ENCODE peak calls at places on chromosomes 16 and 17, in five cellular contexts. One of them, this sample, is unnamed.

GRCh38 chr17:6110592-6110991 is 40.4 kb downstream of the WSCD1 start:
- DNase-seq in HFF-Myc: no peak
- DNase-seq in stomach: no peak
- DNase-seq in nephron progenitor cell: no peak
- DNase-seq in lower lobe of right lung: no peak
- DNase-seq in this sample: no peak

GRCh38 chr16:83949724-83950001 is 3.4 kb upstream of the OSGIN1 start:
- DNase-seq in nephron progenitor cell: no peak
- DNase-seq in HFF-Myc: no peak
- DNase-seq in lower lobe of right lung: no peak
- DNase-seq in stomach: no peak
- DNase-seq in this sample: no peak

GRCh38 chr16:87166321-87166720 is 150.9 kb downstream of the C16orf95 start:
- DNase-seq in nephron progenitor cell: no peak
- DNase-seq in lower lobe of right lung: no peak
- DNase-seq in HFF-Myc: no peak
- DNase-seq in stomach: no peak
- DNase-seq in this sample: no peak

GRCh38 chr17:70984873-70985272 is 815.5 kb downstream of the KCNJ2 start:
- DNase-seq in stomach: no peak
- DNase-seq in HFF-Myc: no peak
- DNase-seq in nephron progenitor cell: no peak
- DNase-seq in lower lobe of right lung: no peak
- DNase-seq in this sample: no peak

GRCh38 chr17:48127371-48128051 is 19.9 kb downstream of the SNX11 start:
- DNase-seq in stomach: no peak
- DNase-seq in nephron progenitor cell: no peak
- DNase-seq in lower lobe of right lung: no peak
- DNase-seq in HFF-Myc: peak
- DNase-seq in this sample: no peak

GRCh38 chr17:66450008-66450856 is 147.8 kb downstream of the PRKCA start:
- DNase-seq in HFF-Myc: no peak
- DNase-seq in nephron progenitor cell: no peak
- DNase-seq in lower lobe of right lung: no peak
- DNase-seq in stomach: no peak
- DNase-seq in this sample: peak

GRCh38 chr16:79272141-79272577 is 328.4 kb downstream of the MAF start:
- DNase-seq in stomach: no peak
- DNase-seq in HFF-Myc: no peak
- DNase-seq in lower lobe of right lung: peak
- DNase-seq in nephron progenitor cell: no peak
- DNase-seq in this sample: no peak

GRCh38 chr17:53619025-53619424 is 203.7 kb upstream of the KIF2B start:
- DNase-seq in stomach: no peak
- DNase-seq in nephron progenitor cell: no peak
- DNase-seq in HFF-Myc: no peak
- DNase-seq in lower lobe of right lung: no peak
- DNase-seq in this sample: no peak

GRCh38 chr16:67764153-67764552 is 42.2 kb downstream of the RANBP10 start:
- DNase-seq in lower lobe of right lung: no peak
- DNase-seq in nephron progenitor cell: no peak
- DNase-seq in stomach: no peak
- DNase-seq in HFF-Myc: no peak
- DNase-seq in this sample: no peak

GRCh38 chr17:73359987-73360410 is 48.2 kb upstream of the CDC42EP4 start:
- DNase-seq in nephron progenitor cell: no peak
- DNase-seq in stomach: peak
- DNase-seq in lower lobe of right lung: peak
- DNase-seq in HFF-Myc: no peak
- DNase-seq in this sample: no peak
- TF ChIP-seq CTCF in nephron progenitor cell: no peak
- TF ChIP-seq CTCF in stomach: no peak
- TF ChIP-seq CTCF in lower lobe of right lung: peak
- TF ChIP-seq CTCF in HFF-Myc: no peak
- TF ChIP-seq CTCF in this sample: no peak

GRCh38 chr16:4537376-4538066 is 1.1 kb downstream of the CDIP1 start:
- DNase-seq in HFF-Myc: no peak
- DNase-seq in lower lobe of right lung: peak
- DNase-seq in stomach: peak
- DNase-seq in nephron progenitor cell: peak
- DNase-seq in this sample: peak

GRCh38 chr16:4538067-4538385 is 547 bp downstream of the CDIP1 start:
- DNase-seq in nephron progenitor cell: no peak
- DNase-seq in HFF-Myc: no peak
- DNase-seq in lower lobe of right lung: no peak
- DNase-seq in stomach: no peak
- DNase-seq in this sample: no peak

GRCh38 chr16:4539716-4540284 is 1.2 kb upstream of the CDIP1 start:
- DNase-seq in lower lobe of right lung: no peak
- DNase-seq in HFF-Myc: no peak
- DNase-seq in nephron progenitor cell: no peak
- DNase-seq in stomach: no peak
- DNase-seq in this sample: no peak

GRCh38 chr16:4536391-4537106 is 2.0 kb downstream of the CDIP1 start:
- DNase-seq in HFF-Myc: no peak
- DNase-seq in lower lobe of right lung: no peak
- DNase-seq in stomach: no peak
- DNase-seq in nephron progenitor cell: no peak
- DNase-seq in this sample: no peak

DNA sequence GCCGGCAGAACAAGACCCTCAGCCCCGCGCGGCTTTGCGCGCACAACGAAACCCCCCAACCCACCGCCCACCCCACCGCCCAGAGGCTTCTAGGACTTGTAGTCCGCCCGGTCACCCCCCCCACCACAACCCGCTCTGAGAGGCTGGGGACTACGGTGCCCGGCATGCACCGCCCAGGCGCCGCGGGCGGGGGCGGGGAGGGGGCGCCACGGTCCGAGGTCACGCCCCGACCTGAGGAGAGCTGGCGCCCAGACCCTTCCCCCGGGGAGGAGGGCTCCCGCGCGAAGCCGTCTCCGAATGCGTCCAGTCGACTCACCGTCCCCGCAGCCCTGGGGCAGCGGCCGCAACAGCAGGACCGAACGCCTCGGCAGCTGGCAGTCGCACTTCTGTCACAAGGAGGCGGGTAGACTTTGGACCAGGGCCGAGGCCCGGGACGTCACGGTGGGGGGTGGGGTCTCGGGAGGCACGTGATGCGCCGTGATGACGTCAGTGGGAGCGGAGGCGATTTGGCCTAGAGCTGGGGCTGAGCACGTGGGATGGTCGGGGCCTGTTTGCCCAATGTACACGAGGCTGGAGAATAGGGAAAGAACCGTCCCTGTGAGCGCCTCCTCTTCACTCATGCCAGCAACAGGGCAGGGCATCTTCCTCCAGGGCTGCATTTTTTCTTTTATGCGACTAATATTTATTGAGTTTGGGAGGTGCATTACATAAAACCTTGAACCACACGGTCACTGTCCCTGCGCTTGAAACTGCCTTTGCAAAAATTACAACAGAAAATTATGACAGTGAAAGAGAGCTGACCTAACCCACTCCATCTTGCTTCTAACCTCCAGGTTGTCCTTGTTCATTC is at the start of gene CDIP1:
- DNase-seq in lower lobe of right lung: peak
- DNase-seq in HFF-Myc: peak
- DNase-seq in nephron progenitor cell: peak
- DNase-seq in stomach: peak
- DNase-seq in this sample: peak
- TF ChIP-seq CTCF in lower lobe of right lung: peak
- TF ChIP-seq CTCF in HFF-Myc: no peak
- TF ChIP-seq CTCF in nephron progenitor cell: no peak
- TF ChIP-seq CTCF in stomach: no peak
- TF ChIP-seq CTCF in this sample: no peak

GRCh38 chr17:36686123-36686669 is 84.8 kb downstream of the MRM1 start:
- DNase-seq in HFF-Myc: no peak
- DNase-seq in nephron progenitor cell: no peak
- DNase-seq in lower lobe of right lung: no peak
- DNase-seq in stomach: no peak
- DNase-seq in this sample: no peak

GRCh38 chr17:36691606-36692005 is 90.2 kb downstream of the MRM1 start:
- DNase-seq in nephron progenitor cell: no peak
- DNase-seq in HFF-Myc: no peak
- DNase-seq in lower lobe of right lung: no peak
- DNase-seq in stomach: no peak
- DNase-seq in this sample: no peak

GRCh38 chr17:36690190-36690589 is 88.8 kb downstream of the MRM1 start:
- DNase-seq in HFF-Myc: no peak
- DNase-seq in nephron progenitor cell: no peak
- DNase-seq in lower lobe of right lung: no peak
- DNase-seq in stomach: no peak
- DNase-seq in this sample: no peak

GRCh38 chr17:36689089-36689667 is 87.8 kb downstream of the MRM1 start:
- DNase-seq in HFF-Myc: no peak
- DNase-seq in nephron progenitor cell: no peak
- DNase-seq in lower lobe of right lung: no peak
- DNase-seq in stomach: no peak
- DNase-seq in this sample: no peak

DNA sequence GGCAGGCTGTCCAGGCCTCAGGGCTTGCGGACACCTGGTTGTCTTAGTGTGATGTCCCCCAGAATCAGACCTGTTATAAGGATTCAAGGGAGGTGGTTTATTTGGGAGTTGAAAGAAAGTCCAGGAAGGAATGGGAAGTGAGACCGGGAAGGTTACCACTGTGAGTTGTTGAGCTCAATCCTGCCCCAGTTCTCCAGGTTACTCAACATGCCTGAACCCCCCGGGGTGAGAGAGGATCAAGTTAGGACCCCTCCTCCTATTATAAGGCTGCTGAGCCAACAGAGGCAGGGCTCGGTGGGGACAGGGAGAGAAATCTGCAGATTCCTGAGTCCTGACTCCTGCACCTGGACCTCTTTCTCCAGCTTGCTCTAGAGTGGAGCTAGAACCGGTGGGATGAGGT is 86.4 kb downstream of the MRM1 start:
- DNase-seq in stomach: no peak
- DNase-seq in HFF-Myc: no peak
- DNase-seq in lower lobe of right lung: no peak
- DNase-seq in nephron progenitor cell: no peak
- DNase-seq in this sample: no peak
- TF ChIP-seq CTCF in stomach: no peak
- TF ChIP-seq CTCF in HFF-Myc: no peak
- TF ChIP-seq CTCF in lower lobe of right lung: no peak
- TF ChIP-seq CTCF in nephron progenitor cell: no peak
- TF ChIP-seq CTCF in this sample: no peak

DNA sequence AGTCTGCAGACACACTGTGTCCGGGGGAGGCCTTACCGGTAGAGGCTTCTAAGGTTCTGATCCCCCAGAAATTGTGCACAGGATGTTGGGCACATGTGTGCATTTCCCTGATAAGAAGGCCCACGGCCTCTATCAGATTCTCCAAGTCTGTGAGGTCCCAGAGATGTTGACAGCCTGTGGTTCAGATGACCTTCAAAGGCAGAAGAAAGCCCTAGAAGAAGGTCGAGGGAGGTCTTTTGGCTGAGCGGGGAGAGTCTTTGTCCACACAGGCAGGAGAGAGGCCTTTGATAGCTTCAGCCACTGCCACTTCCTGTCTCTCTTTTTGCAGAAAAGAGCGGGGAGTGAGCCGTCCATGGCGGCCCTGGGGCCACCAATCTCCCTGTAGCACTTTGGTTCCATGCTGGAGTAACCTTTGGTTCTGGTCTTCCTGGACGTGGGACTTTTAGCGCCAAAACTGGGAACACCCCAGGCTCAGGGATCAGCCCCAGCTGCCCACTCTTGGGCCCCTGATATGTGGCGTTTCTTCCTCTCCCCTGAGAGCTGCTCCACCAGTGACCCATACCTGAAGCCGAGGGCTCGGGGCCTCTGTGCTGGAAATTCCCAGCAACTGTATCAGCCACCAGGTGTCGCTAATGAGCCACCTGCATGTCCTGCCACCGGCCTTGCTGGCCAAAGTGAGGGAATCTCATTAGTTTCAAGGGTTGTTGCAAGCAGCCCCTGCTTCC is 28.1 kb upstream of the LGALS9 start:
- DNase-seq in HFF-Myc: no peak
- DNase-seq in nephron progenitor cell: peak
- DNase-seq in lower lobe of right lung: peak
- DNase-seq in stomach: peak
- DNase-seq in this sample: peak
- TF ChIP-seq CTCF in HFF-Myc: peak
- TF ChIP-seq CTCF in nephron progenitor cell: peak
- TF ChIP-seq CTCF in lower lobe of right lung: peak
- TF ChIP-seq CTCF in stomach: peak
- TF ChIP-seq CTCF in this sample: peak

GRCh38 chr17:49582789-49583188 is 7.1 kb downstream of the NXPH3 start:
- DNase-seq in nephron progenitor cell: no peak
- DNase-seq in HFF-Myc: no peak
- DNase-seq in lower lobe of right lung: no peak
- DNase-seq in stomach: no peak
- DNase-seq in this sample: no peak

GRCh38 chr17:49587366-49588073 is 11.8 kb downstream of the NXPH3 start:
- DNase-seq in HFF-Myc: no peak
- DNase-seq in stomach: no peak
- DNase-seq in lower lobe of right lung: no peak
- DNase-seq in nephron progenitor cell: no peak
- DNase-seq in this sample: no peak

GRCh38 chr17:49583889-49584288 is 8.2 kb downstream of the NXPH3 start:
- DNase-seq in HFF-Myc: no peak
- DNase-seq in nephron progenitor cell: no peak
- DNase-seq in lower lobe of right lung: no peak
- DNase-seq in stomach: no peak
- DNase-seq in this sample: no peak

GRCh38 chr17:49583226-49583625 is 7.6 kb downstream of the NXPH3 start:
- DNase-seq in stomach: no peak
- DNase-seq in nephron progenitor cell: no peak
- DNase-seq in lower lobe of right lung: no peak
- DNase-seq in HFF-Myc: no peak
- DNase-seq in this sample: no peak

GRCh38 chr17:49585422-49586027 is 9.9 kb downstream of the NXPH3 start:
- DNase-seq in nephron progenitor cell: no peak
- DNase-seq in lower lobe of right lung: no peak
- DNase-seq in HFF-Myc: no peak
- DNase-seq in stomach: no peak
- DNase-seq in this sample: no peak
- TF ChIP-seq CTCF in nephron progenitor cell: peak
- TF ChIP-seq CTCF in lower lobe of right lung: no peak
- TF ChIP-seq CTCF in HFF-Myc: peak
- TF ChIP-seq CTCF in stomach: no peak
- TF ChIP-seq CTCF in this sample: peak